ENCODE peak calls at places on chromosomes 13 and 19, in seven cellular contexts. W is K562, K is H1, B is HCT116, V is HepG2, X is SK-N-SH, G is GM12878. R is an unnamed sample.

GRCh38 chr19:40191836-40192646 is 815 bp downstream of the MAP3K10 start:
- DNase-seq in B (no peak), V (no peak), W (peak), X (peak), K (peak), G (no peak), R (peak)

GRCh38 chr19:28463493-28464053 is 749.4 kb downstream of the UQCRFS1 start:
- DNase-seq in X (no peak), V (no peak), G (no peak), K (no peak), B (no peak), W (no peak), R (no peak)

GRCh38 chr19:33767898-33768413 is 28.7 kb upstream of the KCTD15 start:
- DNase-seq in B (no peak), V (peak), W (peak), G (no peak), K (peak), X (no peak), R (peak)

GRCh38 chr13:97278395-97279078 is 56.4 kb downstream of the MBNL2 start:
- DNase-seq in K (no peak), V (no peak), X (no peak), W (no peak), G (no peak), B (no peak), R (no peak)

GRCh38 chr19:33621811-33622504 is at the start of gene CHST8:
- DNase-seq in V (no peak), K (peak), B (no peak), G (no peak), W (peak), X (peak), R (peak)

GRCh38 chr19:18156841-18157464 is 4.0 kb downstream of the PIK3R2 start:
- DNase-seq in K (no peak), B (peak), X (peak), W (peak), G (no peak), V (peak), R (no peak)

GRCh38 chr19:33274663-33275558 is 27.4 kb downstream of the CEBPA start:
- DNase-seq in W (no peak), B (no peak), V (no peak), K (no peak), X (no peak), G (no peak), R (no peak)

GRCh38 chr13:50511877-50512332 is 331.6 kb downstream of the DLEU7 start:
- DNase-seq in K (no peak), V (peak), G (peak), X (no peak), W (peak), B (no peak), R (no peak)

GRCh38 chr13:40315416-40316064 is 350.9 kb downstream of the FOXO1 start:
- DNase-seq in G (no peak), W (no peak), X (no peak), B (no peak), V (no peak), K (no peak), R (no peak)

GRCh38 chr13:40438022-40438692 is 228.3 kb downstream of the FOXO1 start:
- DNase-seq in V (no peak), B (no peak), X (no peak), K (no peak), G (no peak), W (no peak), R (no peak)

GRCh38 chr19:54136086-54136863 is 1.3 kb upstream of the CNOT3 start:
- DNase-seq in B (no peak), K (no peak), X (peak), V (no peak), W (peak), G (no peak), R (no peak)

GRCh38 chr19:15129856-15130580 is 22.8 kb downstream of the SYDE1 start:
- DNase-seq in V (no peak), X (no peak), G (no peak), K (no peak), W (no peak), B (peak), R (peak)

GRCh38 chr13:66811445-66811844 is 418.7 kb downstream of the PCDH9 start:
- DNase-seq in V (no peak), W (no peak), X (no peak), B (no peak), K (no peak), G (no peak), R (no peak)

GRCh38 chr13:35531551-35531950 is 55.1 kb upstream of the MAB21L1 start:
- DNase-seq in G (no peak), W (no peak), X (peak), V (no peak), B (no peak), K (no peak), R (no peak)

GRCh38 chr19:3075605-3076431 is 13.5 kb upstream of the TLE5 start:
- DNase-seq in W (peak), V (no peak), X (peak), B (no peak), K (peak), G (no peak), R (peak)

GRCh38 chr13:43574601-43575000 is 212.2 kb downstream of the ENOX1 start:
- DNase-seq in W (no peak), X (no peak), B (no peak), K (no peak), G (no peak), V (no peak), R (no peak)

GRCh38 chr13:113816925-113817859 is 46.7 kb downstream of the GAS6 start:
- DNase-seq in G (no peak), B (peak), V (peak), X (peak), W (peak), K (peak), R (peak)

GRCh38 chr13:105921711-105922110 is 613.8 kb downstream of the EFNB2 start:
- DNase-seq in X (no peak), G (no peak), W (no peak), V (no peak), B (no peak), K (no peak), R (no peak)

GRCh38 chr13:107365466-107366215 is 797.7 kb upstream of the ARGLU1 start:
- DNase-seq in B (no peak), K (no peak), W (no peak), G (no peak), V (no peak), X (no peak), R (no peak)

GRCh38 chr19:30054210-30054609 is 112.2 kb downstream of the URI1 start:
- DNase-seq in W (no peak), G (no peak), V (no peak), X (no peak), K (no peak), B (no peak), R (no peak)

GRCh38 chr19:3759482-3760254 is 1.8 kb downstream of the APBA3 start:
- DNase-seq in B (no peak), W (no peak), G (no peak), K (no peak), V (no peak), X (no peak), R (no peak)

GRCh38 chr19:16326401-16327130 is 1.9 kb downstream of the KLF2 start:
- DNase-seq in B (no peak), X (no peak), W (no peak), V (no peak), G (no peak), K (peak), R (no peak)

GRCh38 chr13:27309967-27310598 is 39.5 kb downstream of the RASL11A start:
- DNase-seq in B (peak), V (no peak), X (no peak), W (no peak), G (no peak), K (no peak), R (no peak)

GRCh38 chr13:35891973-35892441 is 239.2 kb downstream of the DCLK1 start:
- DNase-seq in K (no peak), X (no peak), B (no peak), V (no peak), W (no peak), G (no peak), R (no peak)

GRCh38 chr19:33299061-33299665 is 3.2 kb downstream of the CEBPA start:
- DNase-seq in B (no peak), G (no peak), W (no peak), K (no peak), V (no peak), X (peak), R (no peak)

GRCh38 chr13:97043302-97043701 is 49.0 kb upstream of the OXGR1 start:
- DNase-seq in W (no peak), G (no peak), V (no peak), K (no peak), B (no peak), X (no peak), R (no peak)

GRCh38 chr13:102838982-102839381 is 6.8 kb upstream of the ERCC5 start:
- DNase-seq in X (no peak), B (no peak), K (no peak), G (no peak), W (no peak), V (no peak), R (no peak)

GRCh38 chr19:46903458-46903857 is 42.7 kb downstream of the ARHGAP35 start:
- DNase-seq in B (no peak), X (no peak), V (no peak), K (no peak), W (no peak), G (no peak), R (no peak)

GRCh38 chr19:46904114-46905060 is 43.6 kb downstream of the ARHGAP35 start:
- DNase-seq in B (no peak), K (no peak), X (peak), G (no peak), W (no peak), V (no peak), R (no peak)

GRCh38 chr19:46902402-46902766 is 41.6 kb downstream of the ARHGAP35 start:
- DNase-seq in X (no peak), B (peak), G (no peak), W (no peak), K (no peak), V (no peak), R (peak)

GRCh38 chr19:46900341-46900740 is 39.5 kb downstream of the ARHGAP35 start:
- DNase-seq in G (no peak), X (no peak), W (no peak), K (no peak), V (no peak), B (no peak), R (no peak)

GRCh38 chr19:46901701-46902401 is 41.1 kb downstream of the ARHGAP35 start:
- DNase-seq in X (no peak), K (no peak), B (no peak), W (no peak), G (no peak), V (no peak), R (no peak)
- TF ChIP-seq JUND in X (no peak), K (no peak), B (no peak), W (no peak), G (no peak), V (no peak), R (peak)

DNA sequence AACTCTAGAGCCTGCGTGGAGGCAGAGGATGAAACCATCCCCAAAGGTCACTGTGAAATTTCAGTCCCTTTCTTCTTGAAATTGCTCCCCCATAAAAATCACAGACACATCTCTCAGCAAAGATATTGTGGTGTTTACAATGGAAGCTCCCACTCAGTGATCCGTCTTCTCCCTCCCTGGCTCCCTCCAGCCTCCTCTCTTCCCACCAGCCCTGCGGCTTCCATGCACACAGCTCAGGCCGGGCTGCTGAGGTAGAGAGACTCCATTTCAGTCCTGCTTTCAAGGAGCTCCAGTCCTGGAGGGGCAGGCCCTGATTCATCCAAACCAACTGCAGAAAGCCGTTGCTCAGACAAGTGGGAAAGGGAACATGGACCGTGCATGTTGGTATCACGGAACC is 24.0 kb upstream of the MIER2 start:
- DNase-seq in W (no peak), X (no peak), B (no peak), G (no peak), V (no peak), K (no peak), R (no peak)
- TF ChIP-seq JUND in W (no peak), X (no peak), B (no peak), G (no peak), V (no peak), K (no peak), R (no peak)

GRCh38 chr19:1453525-1454371 is 3.8 kb downstream of the APC2 start:
- DNase-seq in X (peak), K (no peak), W (no peak), B (no peak), G (no peak), V (no peak), R (peak)
- TF ChIP-seq JUND in X (no peak), K (no peak), W (no peak), B (no peak), G (no peak), V (no peak), R (no peak)

GRCh38 chr13:112105884-112106283 is 38.9 kb downstream of the SOX1 start:
- DNase-seq in B (no peak), K (peak), X (no peak), W (no peak), G (no peak), V (no peak), R (no peak)
- TF ChIP-seq JUND in B (no peak), K (no peak), X (no peak), W (no peak), G (no peak), V (no peak), R (no peak)

GRCh38 chr19:47227347-47228167 is 3.4 kb downstream of the BBC3 start:
- DNase-seq in B (peak), G (peak), K (peak), V (peak), W (peak), X (peak), R (peak)

GRCh38 chr19:47225746-47226425 is 5.1 kb downstream of the BBC3 start:
- DNase-seq in G (no peak), W (peak), B (no peak), K (peak), X (peak), V (peak), R (peak)

GRCh38 chr19:47228937-47229673 is 1.9 kb downstream of the BBC3 start:
- DNase-seq in W (no peak), V (peak), G (no peak), K (no peak), B (no peak), X (no peak), R (no peak)

GRCh38 chr19:47228168-47228936 is 2.6 kb downstream of the BBC3 start:
- DNase-seq in X (peak), G (no peak), B (no peak), K (peak), W (peak), V (peak), R (no peak)

GRCh38 chr19:47226426-47227346 is 4.3 kb downstream of the BBC3 start:
- DNase-seq in B (peak), G (peak), X (peak), W (peak), V (peak), K (peak), R (peak)
- TF ChIP-seq JUND in B (no peak), G (no peak), X (no peak), W (no peak), V (no peak), K (no peak), R (no peak)

R was measured in T47D.